ENCODE peak calls at places on chromosomes 7 and 10, in eight cellular contexts. A is stimulated activated CD4-positive, alpha-beta T cell treated with anti-CD3 and anti-CD28 coated beads, TNF-alpha, amount 100 ng/mL, for 1 hour; X is Daoy; Z is spleen; I is T-helper 2 cell; Q is SK-MEL-5; N is Kasumi-1; P is skeletal muscle cell. T is an unnamed sample.

GRCh38 chr7:113548137-113548536 is 370.7 kb downstream of the PPP1R3A start:
- DNase-seq in A (no peak), X (no peak), Z (no peak), I (no peak), Q (no peak), N (no peak), P (no peak), T (no peak)

GRCh38 chr10:114631090-114631677 is 26.9 kb downstream of the ABLIM1 start:
- DNase-seq in A (no peak), X (no peak), Z (no peak), I (no peak), Q (no peak), N (no peak), P (no peak), T (no peak)

GRCh38 chr10:45152726-45153125 is 152.0 kb downstream of the ZNF22 start:
- DNase-seq in A (no peak), X (no peak), Z (no peak), I (no peak), Q (no peak), N (no peak), P (no peak), T (no peak)

GRCh38 chr7:16422100-16422430 is 727 bp upstream of the CRPPA start:
- DNase-seq in A (no peak), X (no peak), Z (no peak), I (no peak), Q (no peak), N (no peak), P (peak; percentile 31), T (no peak)

GRCh38 chr7:40969641-40970040 is 733.2 kb downstream of the INHBA start:
- DNase-seq in A (no peak), X (no peak), Z (no peak), I (no peak), Q (no peak), N (no peak), P (no peak), T (no peak)

GRCh38 chr7:132386249-132386681 is 190.0 kb downstream of the PLXNA4 start:
- DNase-seq in A (no peak), X (peak; percentile 67), Z (peak; percentile 69), I (no peak), Q (no peak), N (no peak), P (no peak), T (peak; percentile 54)

GRCh38 chr10:91103384-91104184 is 116.9 kb upstream of the PCGF5 start:
- DNase-seq in A (no peak), X (peak; percentile 6), Z (no peak), I (no peak), Q (no peak), N (no peak), P (no peak), T (no peak)

GRCh38 chr7:14855033-14855794 is 47.3 kb downstream of the DGKB start:
- DNase-seq in A (no peak), X (no peak), Z (no peak), I (no peak), Q (no peak), N (no peak), P (no peak), T (no peak)

GRCh38 chr10:75371010-75371409 is 30.6 kb downstream of the ZNF503 start:
- DNase-seq in A (no peak), X (no peak), Z (no peak), I (no peak), Q (no peak), N (no peak), P (no peak), T (no peak)

GRCh38 chr10:21517134-21517982 is 8.1 kb downstream of the SKIDA1 start:
- DNase-seq in A (no peak), X (peak; percentile 63), Z (no peak), I (peak; percentile 12), Q (peak; percentile 52), N (peak; percentile 71), P (no peak), T (peak; percentile 71)

GRCh38 chr7:93723424-93724124 is 149.1 kb upstream of the CALCR start:
- DNase-seq in A (no peak), X (no peak), Z (peak; percentile 35), I (no peak), Q (no peak), N (no peak), P (no peak), T (no peak)

GRCh38 chr7:94769726-94770125 is 113.8 kb upstream of the SGCE start:
- DNase-seq in A (no peak), X (no peak), Z (no peak), I (no peak), Q (no peak), N (no peak), P (no peak), T (no peak)

GRCh38 chr7:12796397-12797136 is 109.1 kb downstream of the ARL4A start:
- DNase-seq in A (no peak), X (no peak), Z (no peak), I (no peak), Q (no peak), N (no peak), P (no peak), T (no peak)

GRCh38 chr7:53602817-53603418 is 567.5 kb downstream of the POM121L12 start:
- DNase-seq in A (no peak), X (no peak), Z (no peak), I (no peak), Q (no peak), N (no peak), P (no peak), T (no peak)

GRCh38 chr10:3452683-3453388 is 280.3 kb upstream of the PITRM1 start:
- DNase-seq in A (no peak), X (peak; percentile 72), Z (no peak), I (no peak), Q (no peak), N (no peak), P (peak; percentile 93), T (no peak)

GRCh38 chr7:22270371-22270770 is 86.6 kb downstream of the RAPGEF5 start:
- DNase-seq in A (no peak), X (no peak), Z (no peak), I (no peak), Q (no peak), N (no peak), P (no peak), T (no peak)

GRCh38 chr7:15555385-15555859 is 6.4 kb downstream of the AGMO start:
- DNase-seq in A (no peak), X (no peak), Z (no peak), I (no peak), Q (peak; percentile 70), N (no peak), P (no peak), T (no peak)

GRCh38 chr10:8365935-8366911 is 311.7 kb downstream of the GATA3 start:
- DNase-seq in A (peak; percentile 24), X (peak; percentile 94), Z (no peak), I (peak; percentile 50), Q (no peak), N (no peak), P (no peak), T (no peak)

GRCh38 chr10:103197177-103197576 is 4.1 kb upstream of the NT5C2 start:
- DNase-seq in A (no peak), X (peak; percentile 49), Z (peak; percentile 80), I (no peak), Q (peak; percentile 56), N (peak; percentile 83), P (no peak), T (peak; percentile 59)

GRCh38 chr7:151199196-151199874 is 11.0 kb downstream of the H2BK1 start:
- DNase-seq in A (no peak), X (no peak), Z (no peak), I (no peak), Q (no peak), N (no peak), P (no peak), T (no peak)

GRCh38 chr10:44995914-44996633 is 4.6 kb upstream of the ZNF22 start:
- DNase-seq in A (no peak), X (no peak), Z (no peak), I (no peak), Q (peak; percentile 47), N (peak; percentile 28), P (no peak), T (no peak)

GRCh38 chr10:3924344-3924743 is 139.3 kb upstream of the KLF6 start:
- DNase-seq in A (no peak), X (peak; percentile 87), Z (no peak), I (no peak), Q (peak; percentile 39), N (no peak), P (peak; percentile 91), T (no peak)

GRCh38 chr7:105524840-105525239 is 2.8 kb upstream of the PUS7 start:
- DNase-seq in A (no peak), X (no peak), Z (no peak), I (no peak), Q (no peak), N (no peak), P (no peak), T (no peak)

GRCh38 chr7:35968140-35968940 is 167.5 kb downstream of the SEPTIN7 start:
- DNase-seq in A (no peak), X (no peak), Z (no peak), I (no peak), Q (no peak), N (no peak), P (no peak), T (no peak)

GRCh38 chr10:70368774-70369482 is 13.5 kb downstream of the LRRC20 start:
- DNase-seq in A (no peak), X (no peak), Z (peak; percentile 28), I (no peak), Q (no peak), N (no peak), P (no peak), T (no peak)

GRCh38 chr10:97101166-97101940 is 84.4 kb downstream of the SLIT1 start:
- DNase-seq in A (no peak), X (no peak), Z (no peak), I (no peak), Q (no peak), N (no peak), P (no peak), T (no peak)

GRCh38 chr10:25766687-25767221 is 167.3 kb upstream of the MYO3A start:
- DNase-seq in A (no peak), X (no peak), Z (no peak), I (no peak), Q (no peak), N (no peak), P (no peak), T (no peak)

GRCh38 chr10:130952086-130952485 is 359.4 kb downstream of the TCERG1L start:
- DNase-seq in A (no peak), X (no peak), Z (no peak), I (no peak), Q (no peak), N (no peak), P (no peak), T (no peak)

GRCh38 chr7:159038066-159038465 is 106.6 kb downstream of the VIPR2 start:
- DNase-seq in A (no peak), X (no peak), Z (no peak), I (no peak), Q (no peak), N (no peak), P (no peak), T (no peak)

GRCh38 chr7:78149787-78150186 is 351.2 kb downstream of the PHTF2 start:
- DNase-seq in A (no peak), X (peak; percentile 13), Z (no peak), I (no peak), Q (no peak), N (no peak), P (peak; percentile 66), T (no peak)

GRCh38 chr10:72455889-72456588 is 101.3 kb upstream of the DNAJB12 start:
- DNase-seq in A (no peak), X (no peak), Z (no peak), I (no peak), Q (peak; percentile 28), N (peak; percentile 27), P (no peak), T (no peak)

GRCh38 chr7:29369909-29370488 is 175.4 kb downstream of the CHN2 start:
- DNase-seq in A (no peak), X (no peak), Z (no peak), I (no peak), Q (no peak), N (no peak), P (no peak), T (no peak)

GRCh38 chr10:13271552-13272163 is 28.2 kb downstream of the PHYH start:
- DNase-seq in A (no peak), X (peak; percentile 13), Z (peak; percentile 79), I (peak; percentile 38), Q (peak; percentile 60), N (peak; percentile 17), P (no peak), T (no peak)

GRCh38 chr10:72132854-72133253 is 44.5 kb upstream of the SPOCK2 start:
- DNase-seq in A (no peak), X (no peak), Z (no peak), I (no peak), Q (no peak), N (no peak), P (no peak), T (no peak)

T was measured in lower lobe of right lung.